ENCODE peak calls at places on chromosomes 12 and 14, in four cellular contexts. G is suprapubic skin, U is pancreas, H is DMS153. K is an unnamed sample.

GRCh38 chr14:32330356-32331226 is 1.5 kb downstream of the AKAP6 start:
- DNase-seq in G (no peak), U (no peak), H (peak; percentile 72), K (no peak)

GRCh38 chr14:64422006-64422405 is 33.9 kb downstream of the MTHFD1 start:
- DNase-seq in G (no peak), U (no peak), H (no peak), K (no peak)

GRCh38 chr12:53054112-53054878 is 4.4 kb downstream of the TNS2 start:
- DNase-seq in G (peak; percentile 97), U (peak; percentile 97), H (peak; percentile 94), K (peak; percentile 98)

GRCh38 chr14:103281496-103282231 is 52.4 kb upstream of the EIF5 start:
- DNase-seq in G (no peak), U (no peak), H (no peak), K (peak; percentile 56)

GRCh38 chr12:53413485-53414215 is 10.0 kb upstream of the AMHR2 start:
- DNase-seq in G (no peak), U (no peak), H (no peak), K (no peak)

GRCh38 chr12:93199831-93200236 is 177.9 kb upstream of the NUDT4 start:
- DNase-seq in G (no peak), U (no peak), H (no peak), K (no peak)

GRCh38 chr14:87866116-87866515 is 126.9 kb downstream of the GALC start:
- DNase-seq in G (no peak), U (no peak), H (no peak), K (no peak)

GRCh38 chr14:76355771-76356170 is 20.2 kb upstream of the ESRRB start:
- DNase-seq in G (no peak), U (no peak), H (no peak), K (no peak)

GRCh38 chr12:64810831-64811230 is 13.6 kb upstream of the TBC1D30 start:
- DNase-seq in G (no peak), U (no peak), H (no peak), K (no peak)

GRCh38 chr12:43736921-43737440 is 21.6 kb downstream of the PUS7L start:
- DNase-seq in G (no peak), U (no peak), H (no peak), K (no peak)

GRCh38 chr12:12240671-12241345 is 26.0 kb downstream of the LRP6 start:
- DNase-seq in G (no peak), U (no peak), H (peak; percentile 59), K (no peak)

GRCh38 chr12:110640275-110641025 is 26.5 kb downstream of the TCTN1 start:
- DNase-seq in G (peak; percentile 41), U (no peak), H (no peak), K (no peak)

GRCh38 chr12:57471661-57472060 is 8.0 kb downstream of the ARHGAP9 start:
- DNase-seq in G (no peak), U (no peak), H (no peak), K (no peak)

GRCh38 chr14:24372701-24373416 is 4.9 kb downstream of the NFATC4 start:
- DNase-seq in G (no peak), U (no peak), H (peak; percentile 68), K (no peak)

GRCh38 chr12:30308010-30308717 is 387.5 kb downstream of the IPO8 start:
- DNase-seq in G (no peak), U (no peak), H (no peak), K (no peak)